ENCODE peak calls at places on chromosome 2, in four cellular contexts. U is activated T-cell treated with anti-CD3 and anti-CD28 coated beads, Interleukin-2, amount 50 U/mL, for 72 hours; J is small intestine; Z is T-helper 17 cell. S is an unnamed sample.

GRCh38 chr2:224591245-224591644 is 6.1 kb upstream of the CUL3 start:
- DNase-seq in U (no peak), J (no peak), Z (no peak), S (no peak)

GRCh38 chr2:32699151-32699550 is 71.3 kb downstream of the TTC27 start:
- DNase-seq in U (no peak), J (no peak), Z (no peak), S (no peak)

GRCh38 chr2:228542277-228542676 is 360.8 kb upstream of the SPHKAP start:
- DNase-seq in U (no peak), J (no peak), Z (no peak), S (no peak)

GRCh38 chr2:1910021-1910420 is 165.7 kb upstream of the PXDN start:
- DNase-seq in U (no peak), J (no peak), Z (no peak), S (no peak)

GRCh38 chr2:241378816-241379215 is 22.7 kb downstream of the FARP2 start:
- DNase-seq in U (no peak), J (no peak), Z (no peak), S (no peak)

GRCh38 chr2:4391013-4391412 is 687.6 kb downstream of the DCDC2C start:
- DNase-seq in U (no peak), J (no peak), Z (no peak), S (no peak)

GRCh38 chr2:219142329-219142728 is 18.3 kb downstream of the NHEJ1 start:
- DNase-seq in U (no peak), J (no peak), Z (no peak), S (no peak)

GRCh38 chr2:144550916-144551315 is 31.0 kb upstream of the ZEB2 start:
- DNase-seq in U (no peak), J (no peak), Z (no peak), S (no peak)

GRCh38 chr2:229921101-229921891 is 513 bp downstream of the TRIP12 start:
- DNase-seq in U (peak), J (peak), Z (peak), S (peak)

GRCh38 chr2:100619951-100620350 is 57.2 kb downstream of the PDCL3 start:
- DNase-seq in U (no peak), J (no peak), Z (no peak), S (no peak)

GRCh38 chr2:26274058-26274613 is 29.4 kb downstream of the HADHB start:
- DNase-seq in U (no peak), J (peak), Z (no peak), S (peak)

GRCh38 chr2:207532676-207533075 is 2.9 kb downstream of the CREB1 start:
- DNase-seq in U (no peak), J (no peak), Z (no peak), S (no peak)

GRCh38 chr2:222731183-222731582 is 59.7 kb downstream of the MOGAT1 start:
- DNase-seq in U (no peak), J (no peak), Z (no peak), S (no peak)

GRCh38 chr2:237413293-237414055 is 490 bp downstream of the COL6A3 start:
- DNase-seq in U (no peak), J (no peak), Z (no peak), S (no peak)

GRCh38 chr2:58853420-58853819 is 612.3 kb upstream of the FANCL start:
- DNase-seq in U (no peak), J (no peak), Z (no peak), S (no peak)

GRCh38 chr2:38076250-38076709 is 329 bp upstream of the CYP1B1 start:
- DNase-seq in U (peak), J (peak), Z (no peak), S (peak)

GRCh38 chr2:190214434-190215194 is 105.0 kb downstream of the HIBCH start:
- DNase-seq in U (no peak), J (no peak), Z (no peak), S (no peak)

GRCh38 chr2:96537066-96537733 is 648 bp downstream of the ARID5A start:
- DNase-seq in U (peak), J (peak), Z (peak), S (peak)

GRCh38 chr2:215598376-215598975 is 162.6 kb upstream of the FN1 start:
- DNase-seq in U (no peak), J (no peak), Z (no peak), S (no peak)

GRCh38 chr2:39530423-39530866 is 93.4 kb upstream of the MAP4K3 start:
- DNase-seq in U (no peak), J (no peak), Z (no peak), S (no peak)

GRCh38 chr2:56801770-56802169 is 618.0 kb downstream of the CCDC85A start:
- DNase-seq in U (no peak), J (no peak), Z (no peak), S (no peak)